ENCODE peak calls at places on chromosomes 2 and 18, in ten cellular contexts. T is A172, E is nephron progenitor cell, U is posterior cingulate gyrus, C is nucleus accumbens, P is islet precursor cell, L is stomach, D is MG63, V is NCI-H1092 treated with DMSO at 0.1 percent for 48 hours, W is Peyer's patch. M is an unnamed sample.

GRCh38 chr2:148794558-148794957 is 80.5 kb upstream of the KIF5C start:
- DNase-seq in V (no peak), W (no peak), P (no peak), T (no peak), D (no peak), E (no peak), L (no peak), U (no peak), C (no peak), M (no peak)

GRCh38 chr2:19607400-19607799 is 249.0 kb upstream of the OSR1 start:
- DNase-seq in L (no peak), C (no peak), T (peak; percentile 60), V (no peak), U (no peak), D (no peak), W (no peak), P (peak; percentile 70), E (no peak), M (no peak)

GRCh38 chr2:165827921-165828276 is 33.9 kb upstream of the GALNT3 start:
- DNase-seq in L (no peak), W (no peak), P (no peak), E (no peak), T (no peak), C (no peak), D (no peak), V (no peak), U (no peak), M (no peak)

GRCh38 chr18:42174909-42175308 is 219.9 kb downstream of the PIK3C3 start:
- DNase-seq in V (no peak), D (no peak), P (peak; percentile 57), U (no peak), E (peak; percentile 50), W (no peak), L (no peak), C (no peak), T (peak; percentile 49), M (no peak)

GRCh38 chr2:10931710-10932255 is 20.0 kb downstream of the KCNF1 start:
- DNase-seq in E (no peak), W (no peak), T (peak; percentile 84), P (no peak), C (no peak), L (no peak), V (no peak), U (peak; percentile 75), D (peak; percentile 99), M (peak; percentile 87)

GRCh38 chr2:30612371-30612770 is 165.3 kb downstream of the LCLAT1 start:
- DNase-seq in V (no peak), W (no peak), T (no peak), D (no peak), L (no peak), E (no peak), U (no peak), C (no peak), P (peak; percentile 50), M (no peak)

GRCh38 chr2:53575606-53576360 is 191.8 kb upstream of the CHAC2 start:
- DNase-seq in D (no peak), E (no peak), T (no peak), L (no peak), W (no peak), C (no peak), V (peak; percentile 47), P (no peak), U (no peak), M (no peak)

GRCh38 chr18:46917808-46918600 is 602 bp downstream of the KATNAL2 start:
- DNase-seq in E (peak; percentile 45), W (peak; percentile 49), U (no peak), P (no peak), C (peak; percentile 28), T (peak; percentile 21), L (no peak), V (peak; percentile 55), D (no peak), M (peak; percentile 38)

GRCh38 chr18:741931-742512 is 29.6 kb upstream of the ENOSF1 start:
- DNase-seq in U (no peak), V (peak; percentile 25), E (no peak), W (no peak), T (peak; percentile 41), L (no peak), P (no peak), D (no peak), C (no peak), M (no peak)

GRCh38 chr2:74502720-74503505 is 3.5 kb upstream of the LBX2 start:
- DNase-seq in P (peak; percentile 97), C (no peak), T (peak; percentile 42), W (peak; percentile 93), U (peak; percentile 80), V (no peak), L (peak; percentile 87), E (peak; percentile 64), D (peak; percentile 89), M (peak; percentile 76)

GRCh38 chr18:46408334-46408987 is 248.6 kb downstream of the LOXHD1 start:
- DNase-seq in C (no peak), T (peak; percentile 12), D (no peak), W (no peak), E (no peak), L (no peak), V (no peak), P (peak; percentile 69), U (peak; percentile 18), M (no peak)

GRCh38 chr2:14952383-14952782 is 319.9 kb downstream of the LRATD1 start:
- DNase-seq in P (no peak), U (no peak), D (no peak), L (no peak), W (no peak), C (no peak), E (no peak), V (no peak), T (no peak), M (no peak)

GRCh38 chr2:169714699-169715098 is 18.9 kb upstream of the KLHL23 start:
- DNase-seq in V (no peak), U (peak; percentile 61), W (no peak), E (no peak), L (no peak), C (peak; percentile 11), T (no peak), D (no peak), P (no peak), M (no peak)

GRCh38 chr2:99674031-99674430 is 184.2 kb upstream of the REV1 start:
- DNase-seq in E (peak; percentile 20), W (no peak), C (no peak), V (no peak), U (no peak), P (no peak), T (no peak), D (no peak), L (no peak), M (no peak)

GRCh38 chr2:201871471-201871870 is 65.1 kb downstream of the CDK15 start:
- DNase-seq in D (no peak), U (no peak), T (no peak), E (no peak), P (no peak), L (no peak), C (no peak), V (no peak), W (no peak), M (no peak)

GRCh38 chr2:218282173-218282991 is 9.9 kb downstream of the TMBIM1 start:
- DNase-seq in U (peak; percentile 93), E (no peak), L (peak; percentile 78), C (peak; percentile 53), D (peak; percentile 76), W (no peak), T (no peak), P (peak; percentile 98), V (peak; percentile 9), M (peak; percentile 76)

GRCh38 chr2:181632733-181633401 is 24.0 kb downstream of the CERKL start:
- DNase-seq in W (no peak), L (no peak), V (no peak), E (no peak), T (no peak), U (no peak), P (no peak), C (no peak), D (no peak), M (no peak)

GRCh38 chr2:70703900-70704549 is 64.0 kb downstream of the ADD2 start:
- DNase-seq in U (peak; percentile 94), C (no peak), D (peak; percentile 59), P (peak; percentile 32), E (no peak), W (peak; percentile 26), L (peak; percentile 16), V (no peak), T (peak; percentile 18), M (no peak)

GRCh38 chr18:887716-888115 is 17.0 kb upstream of the ADCYAP1 start:
- DNase-seq in T (peak; percentile 46), V (no peak), U (no peak), D (no peak), E (no peak), P (no peak), C (no peak), L (no peak), W (no peak), M (no peak)

GRCh38 chr2:16005819-16006536 is 65.6 kb downstream of the MYCN start:
- DNase-seq in D (peak; percentile 15), U (no peak), T (no peak), C (no peak), P (peak; percentile 71), E (no peak), L (peak; percentile 37), V (no peak), W (peak; percentile 76), M (peak; percentile 31)

GRCh38 chr2:197308635-197309368 is 1.8 kb downstream of the ANKRD44 start:
- DNase-seq in D (no peak), L (no peak), E (no peak), V (no peak), U (no peak), P (no peak), C (no peak), W (no peak), T (no peak), M (no peak)

GRCh38 chr2:102841107-102841840 is 79.4 kb downstream of the TMEM182 start:
- DNase-seq in U (peak; percentile 91), E (peak; percentile 67), L (peak; percentile 41), T (peak; percentile 18), V (peak; percentile 10), W (peak; percentile 55), D (peak; percentile 19), C (peak; percentile 9), P (peak; percentile 86), M (peak; percentile 41)

GRCh38 chr18:13909141-13909540 is 6.2 kb downstream of the MC2R start:
- DNase-seq in U (no peak), L (no peak), C (no peak), W (no peak), T (peak; percentile 12), P (no peak), V (no peak), D (no peak), E (no peak), M (no peak)

GRCh38 chr2:102657770-102658169 is 38.4 kb downstream of the SLC9A2 start:
- DNase-seq in W (no peak), C (no peak), T (no peak), E (no peak), V (no peak), L (no peak), D (no peak), P (peak; percentile 69), U (no peak), M (no peak)

GRCh38 chr2:148122788-148123187 is 101.9 kb downstream of the MBD5 start:
- DNase-seq in P (no peak), V (no peak), C (no peak), D (peak; percentile 37), E (no peak), T (no peak), U (no peak), W (no peak), L (no peak), M (no peak)

GRCh38 chr18:681985-682384 is 24.5 kb downstream of the TYMS start:
- DNase-seq in T (no peak), L (no peak), V (no peak), E (no peak), U (no peak), C (no peak), D (no peak), P (no peak), W (no peak), M (no peak)

GRCh38 chr2:144032566-144032965 is 487.4 kb downstream of the ZEB2 start:
- DNase-seq in W (no peak), U (no peak), D (no peak), T (no peak), V (no peak), E (no peak), C (no peak), P (no peak), L (no peak), M (no peak)

GRCh38 chr18:55861266-55861665 is 273.3 kb upstream of the TCF4 start:
- DNase-seq in P (peak; percentile 76), C (peak; percentile 29), V (no peak), U (peak; percentile 83), E (no peak), D (peak; percentile 12), W (no peak), L (no peak), T (no peak), M (no peak)

M was measured in adrenal gland.